ENCODE peak calls at places on chromosome 15, in six cellular contexts. C is SK-N-SH, R is A549, Y is HepG2, M is HCT116, I is GM23338. U is an unnamed sample.
A peak's percentile ranks its signal among the peaks of the same experiment; 100 is the strongest.

GRCh38 chr15:26772588-26773484 is at the start of gene GABRB3:
- DNase-seq in R (peak; percentile 47), Y (no peak), I (peak; percentile 88), M (no peak), C (peak; percentile 93), U (no peak)

GRCh38 chr15:60507596-60508424 is 28.9 kb upstream of the ICE2 start:
- DNase-seq in I (peak; percentile 79), M (peak; percentile 54), C (peak; percentile 60), Y (peak; percentile 43), R (peak; percentile 75), U (no peak)

GRCh38 chr15:85687329-85687728 is 107.4 kb downstream of the KLHL25 start:
- DNase-seq in C (no peak), Y (no peak), M (no peak), I (no peak), R (no peak), U (no peak)

GRCh38 chr15:89472785-89473256 is 23.6 kb downstream of the RHCG start:
- DNase-seq in R (peak; percentile 88), M (peak; percentile 48), C (peak; percentile 91), I (peak; percentile 81), Y (peak; percentile 56), U (peak; percentile 36)

GRCh38 chr15:84391191-84391590 is 155.6 kb downstream of the GOLGA6L4 start:
- DNase-seq in I (no peak), R (no peak), M (no peak), Y (no peak), C (no peak), U (no peak)

GRCh38 chr15:101037090-101037830 is 118.1 kb downstream of the LRRK1 start:
- DNase-seq in Y (no peak), I (no peak), R (no peak), M (no peak), C (no peak), U (no peak)

GRCh38 chr15:72912121-72912520 is 128.6 kb upstream of the ADPGK start:
- DNase-seq in M (no peak), Y (no peak), C (no peak), I (no peak), R (no peak), U (no peak)

GRCh38 chr15:63983071-63983711 is 63.1 kb downstream of the DAPK2 start:
- DNase-seq in Y (no peak), R (no peak), M (no peak), C (no peak), I (no peak), U (no peak)

GRCh38 chr15:65762914-65763787 is 28.9 kb downstream of the DENND4A start:
- DNase-seq in Y (no peak), I (no peak), M (no peak), R (no peak), C (no peak), U (no peak)

GRCh38 chr15:67125589-67126502 is 60.4 kb downstream of the SMAD3 start:
- DNase-seq in C (no peak), Y (no peak), M (peak; percentile 86), I (no peak), R (peak; percentile 93), U (peak; percentile 96)

GRCh38 chr15:63601727-63602185 is 4.6 kb downstream of the FBXL22 start:
- DNase-seq in M (no peak), Y (no peak), I (peak; percentile 20), R (no peak), C (peak; percentile 24), U (no peak)

GRCh38 chr15:25787855-25788521 is 75.1 kb downstream of the ATP10A start:
- DNase-seq in C (no peak), R (peak; percentile 48), Y (peak; percentile 50), M (no peak), I (no peak), U (no peak)

GRCh38 chr15:22979699-22980188 is 424 bp downstream of the CYFIP1 start:
- DNase-seq in C (peak; percentile 81), Y (no peak), R (peak; percentile 46), I (peak; percentile 78), M (no peak), U (no peak)

GRCh38 chr15:90644526-90644925 is 72.6 kb upstream of the BLM start:
- DNase-seq in C (no peak), I (no peak), M (no peak), Y (no peak), R (no peak), U (no peak)

GRCh38 chr15:35991386-35991785 is 445.4 kb upstream of the DPH6 start:
- DNase-seq in R (no peak), I (no peak), Y (no peak), M (no peak), C (no peak), U (no peak)

GRCh38 chr15:44775923-44776322 is 39.6 kb downstream of the TRIM69 start:
- DNase-seq in Y (no peak), M (no peak), I (no peak), C (peak; percentile 71), R (no peak), U (no peak)

GRCh38 chr15:69652906-69653305 is 200.3 kb downstream of the RPLP1 start:
- DNase-seq in Y (no peak), C (no peak), I (no peak), R (no peak), M (no peak), U (no peak)

GRCh38 chr15:52679232-52680040 is at the start of gene ATOSA:
- DNase-seq in I (peak; percentile 95), Y (peak; percentile 82), R (peak; percentile 90), C (peak; percentile 95), M (peak; percentile 69), U (no peak)

GRCh38 chr15:56619881-56620280 is 113.4 kb downstream of the ZNF280D start:
- DNase-seq in C (no peak), M (no peak), I (no peak), Y (no peak), R (no peak), U (no peak)

GRCh38 chr15:41971089-41971892 is 1.1 kb downstream of the EHD4 start:
- DNase-seq in C (peak; percentile 72), I (peak; percentile 78), R (peak; percentile 38), M (peak; percentile 19), Y (peak; percentile 61), U (no peak)

GRCh38 chr15:36599824-36600365 is 20.5 kb downstream of the CDIN1 start:
- DNase-seq in R (no peak), I (no peak), M (no peak), Y (no peak), C (no peak), U (no peak)

GRCh38 chr15:98493966-98494511 is 154.3 kb upstream of the IGF1R start:
- DNase-seq in C (no peak), R (no peak), M (no peak), I (no peak), Y (no peak), U (no peak)

GRCh38 chr15:82533801-82534200 is 6.5 kb downstream of the RPS17 start:
- DNase-seq in Y (no peak), C (no peak), I (no peak), R (no peak), M (no peak), U (no peak)

GRCh38 chr15:72487070-72487797 is 13.1 kb downstream of the ARIH1 start:
- DNase-seq in I (no peak), M (no peak), Y (no peak), R (no peak), C (no peak), U (no peak)

GRCh38 chr15:90637693-90638092 is 79.5 kb upstream of the BLM start:
- DNase-seq in Y (no peak), M (no peak), R (no peak), I (no peak), C (peak; percentile 87), U (no peak)

GRCh38 chr15:42133892-42134502 is 22.4 kb downstream of the PLA2G4F start:
- DNase-seq in I (peak; percentile 89), C (peak; percentile 50), Y (peak; percentile 52), R (peak; percentile 41), M (peak; percentile 34), U (peak; percentile 28)

GRCh38 chr15:53209396-53210042 is 419.4 kb upstream of the ONECUT1 start:
- DNase-seq in I (no peak), R (no peak), C (no peak), Y (no peak), M (no peak), U (no peak)

GRCh38 chr15:64640146-64640868 is 135.1 kb downstream of the RBPMS2 start:
- DNase-seq in M (no peak), I (no peak), C (no peak), Y (peak; percentile 35), R (no peak), U (no peak)

GRCh38 chr15:74240897-74241614 is 4.9 kb downstream of the CCDC33 start:
- DNase-seq in Y (no peak), R (no peak), C (no peak), M (no peak), I (no peak), U (no peak)

GRCh38 chr15:65404196-65404872 is 18.4 kb downstream of the IGDCC4 start:
- DNase-seq in C (no peak), Y (no peak), M (no peak), R (no peak), I (peak; percentile 82), U (no peak)

GRCh38 chr15:80856400-80856799 is 77.2 kb downstream of the CEMIP start:
- DNase-seq in I (peak; percentile 63), Y (peak; percentile 69), M (no peak), C (peak; percentile 63), R (peak; percentile 41), U (no peak)
- H3K4me3 ChIP-seq in I (no peak overlapping the region), Y (no peak overlapping the region), M (no peak overlapping the region), C (no peak overlapping the region), R (no peak overlapping the region), U (no peak overlapping the region)

GRCh38 chr15:78301813-78302212 is 2.4 kb upstream of the SKIC8 start:
- DNase-seq in M (no peak), C (no peak), Y (no peak), I (no peak), R (no peak), U (no peak)
- H3K27ac ChIP-seq in M (no peak overlapping the region), C (peak overlapping the region; percentile 87), Y (no peak overlapping the region), I (no peak overlapping the region), R (no peak overlapping the region), U (no peak overlapping the region)

GRCh38 chr15:59330649-59331048 is 42.0 kb downstream of the MYO1E start:
- DNase-seq in Y (peak; percentile 10), C (no peak), R (no peak), M (no peak), I (no peak), U (no peak)
- TF ChIP-seq REST in Y (no peak), C (no peak), R (no peak), M (no peak), I (no peak), U (no peak)

DNA sequence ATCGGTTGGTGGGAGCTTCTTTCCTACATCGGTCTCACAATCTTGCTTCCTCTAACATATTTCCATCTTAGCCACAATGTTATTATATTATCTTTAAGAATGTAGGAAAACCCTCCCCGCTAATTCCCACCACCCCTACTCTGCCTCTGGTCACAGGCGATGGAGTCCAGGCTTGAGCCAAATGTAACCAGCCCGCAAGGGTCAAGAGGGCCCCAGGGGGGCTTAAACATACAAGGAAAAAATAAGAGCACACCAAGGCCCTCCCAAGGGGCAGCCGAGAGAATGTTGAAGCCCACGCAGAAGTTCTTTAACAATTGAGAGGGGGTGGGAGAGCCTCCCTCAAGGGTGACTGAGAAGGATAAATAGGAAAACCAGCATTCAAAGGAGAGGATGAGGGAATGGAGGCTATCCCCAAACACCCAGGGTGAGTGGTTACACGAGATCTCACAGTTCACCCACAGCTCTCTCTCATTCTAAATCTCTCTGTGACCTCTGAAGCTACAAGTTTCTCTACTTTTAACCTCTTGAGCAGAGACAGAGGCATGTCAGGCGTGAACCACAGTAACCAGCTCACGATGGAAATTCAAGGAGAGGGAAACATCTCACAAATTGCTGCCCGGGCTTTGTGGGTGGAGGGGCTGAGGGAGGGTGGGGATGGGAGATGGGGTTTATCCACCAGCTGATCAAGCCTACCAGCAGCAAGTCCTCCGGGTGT is 31.4 kb upstream of the UACA start:
- DNase-seq in Y (no peak), R (no peak), M (no peak), I (no peak), C (no peak), U (no peak)
- H3K4me3 ChIP-seq in Y (no peak overlapping the region), R (peak overlapping the region; percentile 11), M (no peak overlapping the region), I (no peak overlapping the region), C (peak overlapping the region; percentile 10), U (no peak overlapping the region)

GRCh38 chr15:40328176-40328575 is 4.7 kb downstream of the INAFM2 start:
- DNase-seq in C (no peak), R (no peak), M (no peak), Y (no peak), I (peak; percentile 35), U (no peak)
- H3K27ac ChIP-seq in C (no peak overlapping the region), R (no peak overlapping the region), M (no peak overlapping the region), Y (no peak overlapping the region), I (peak overlapping the region; percentile 33), U (peak overlapping the region; percentile 7)